ENCODE peak calls at places on chromosome 2, in six cellular contexts. J is AG04450, D is RWPE2, K is right lobe of liver, T is GM13977, U is colonic mucosa. C is an unnamed sample.

GRCh38 chr2:44796771-44797170 is 144.7 kb upstream of the SIX3 start:
- DNase-seq in D (no peak), U (no peak), J (no peak), K (no peak), T (no peak), C (no peak)

GRCh38 chr2:236668531-236668969 is 98.9 kb downstream of the ACKR3 start:
- DNase-seq in U (no peak), D (no peak), K (no peak), J (no peak), T (no peak), C (no peak)

GRCh38 chr2:74747411-74748080 is 86.4 kb upstream of the HK2 start:
- DNase-seq in D (peak), K (no peak), T (no peak), U (no peak), J (peak), C (no peak)

GRCh38 chr2:113258748-113259147 is 20.0 kb downstream of the PAX8 start:
- DNase-seq in K (no peak), T (no peak), U (no peak), J (no peak), D (no peak), C (no peak)

GRCh38 chr2:157785866-157786662 is 90.1 kb downstream of the ACVR1 start:
- DNase-seq in T (no peak), J (no peak), D (no peak), U (no peak), K (no peak), C (no peak)

GRCh38 chr2:237513693-237514092 is 26.6 kb downstream of the MLPH start:
- DNase-seq in D (no peak), J (no peak), U (no peak), T (no peak), K (no peak), C (no peak)

GRCh38 chr2:46719499-46719898 is 196.1 kb downstream of the MCFD2 start:
- DNase-seq in D (no peak), J (peak), K (no peak), T (no peak), U (no peak), C (no peak)

GRCh38 chr2:207934720-207935119 is 90.6 kb downstream of the PLEKHM3 start:
- DNase-seq in K (no peak), D (no peak), U (no peak), T (no peak), J (no peak), C (no peak)

GRCh38 chr2:9573013-9573708 is 17.5 kb upstream of the ADAM17 start:
- DNase-seq in K (no peak), U (no peak), D (no peak), J (no peak), T (no peak), C (no peak)

GRCh38 chr2:9565436-9566153 is 10.0 kb upstream of the ADAM17 start:
- DNase-seq in U (peak), T (no peak), K (no peak), D (peak), J (peak), C (no peak)

GRCh38 chr2:9574314-9574713 is 18.7 kb upstream of the ADAM17 start:
- DNase-seq in K (no peak), D (no peak), U (no peak), J (no peak), T (no peak), C (no peak)

GRCh38 chr2:9573840-9574239 is 18.2 kb upstream of the ADAM17 start:
- DNase-seq in U (no peak), T (no peak), J (no peak), D (no peak), K (no peak), C (no peak)

DNA sequence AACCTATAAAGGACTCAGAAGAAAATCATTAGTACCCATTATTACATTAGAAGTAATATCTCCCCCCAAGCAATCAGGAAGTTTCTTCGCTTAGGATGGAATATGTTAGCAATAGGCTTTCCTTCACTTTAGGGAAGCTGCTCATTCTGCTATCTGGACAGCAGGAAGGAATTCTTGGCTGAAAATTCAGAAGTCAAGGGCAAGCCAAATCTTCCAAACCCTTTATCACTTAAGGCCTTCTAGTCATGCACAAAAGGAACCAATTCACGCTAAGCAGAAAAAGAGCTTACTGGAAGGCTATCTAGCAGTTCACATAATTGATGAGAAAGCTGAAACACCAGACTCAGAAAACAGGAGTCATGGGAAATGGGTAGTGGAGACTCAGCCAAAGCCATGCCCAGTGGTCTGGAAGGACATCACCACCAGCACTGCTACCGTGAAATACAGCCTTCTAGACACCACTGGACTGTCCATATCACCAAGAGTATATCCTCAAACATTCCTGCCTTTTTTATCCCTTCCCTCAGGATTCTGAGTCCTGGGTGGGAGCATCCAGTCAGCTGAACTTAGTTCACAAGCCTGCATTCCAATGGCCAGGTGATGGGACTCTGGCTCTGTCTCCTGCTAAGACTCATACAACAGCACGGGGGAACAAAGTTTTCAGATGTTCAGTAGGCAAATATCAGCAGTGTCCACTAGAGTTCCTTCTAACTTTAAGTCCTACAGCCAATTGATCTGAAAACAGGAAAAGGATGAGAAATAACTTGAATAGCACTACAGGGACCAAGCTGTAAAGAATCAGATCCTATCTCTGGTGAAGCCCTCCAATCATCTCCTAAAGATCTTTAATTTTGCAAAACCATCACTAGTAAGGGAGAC is 14.8 kb upstream of the ADAM17 start:
- DNase-seq in U (no peak), T (no peak), J (no peak), K (no peak), D (no peak), C (no peak)
- TF ChIP-seq CTCF in U (no peak), T (no peak), J (peak), K (no peak), D (no peak), C (peak)

GRCh38 chr2:174603280-174603679 is 5.7 kb upstream of the WIPF1 start:
- DNase-seq in D (no peak), T (no peak), K (peak), J (no peak), U (peak), C (no peak)
- TF ChIP-seq CTCF in D (peak), T (peak), K (peak), J (peak), U (peak), C (peak)

GRCh38 chr2:231546014-231546413 is 15.8 kb upstream of the NMUR1 start:
- DNase-seq in U (no peak), D (no peak), K (no peak), J (no peak), T (no peak), C (no peak)

GRCh38 chr2:231545105-231545902 is 15.1 kb upstream of the NMUR1 start:
- DNase-seq in U (peak), D (no peak), K (peak), T (peak), J (no peak), C (peak)

GRCh38 chr2:231547315-231548110 is 17.3 kb upstream of the NMUR1 start:
- DNase-seq in K (no peak), D (no peak), T (no peak), U (no peak), J (no peak), C (no peak)

GRCh38 chr2:231540017-231540416 is 9.8 kb upstream of the NMUR1 start:
- DNase-seq in J (no peak), K (no peak), U (no peak), T (no peak), D (no peak), C (no peak)

DNA sequence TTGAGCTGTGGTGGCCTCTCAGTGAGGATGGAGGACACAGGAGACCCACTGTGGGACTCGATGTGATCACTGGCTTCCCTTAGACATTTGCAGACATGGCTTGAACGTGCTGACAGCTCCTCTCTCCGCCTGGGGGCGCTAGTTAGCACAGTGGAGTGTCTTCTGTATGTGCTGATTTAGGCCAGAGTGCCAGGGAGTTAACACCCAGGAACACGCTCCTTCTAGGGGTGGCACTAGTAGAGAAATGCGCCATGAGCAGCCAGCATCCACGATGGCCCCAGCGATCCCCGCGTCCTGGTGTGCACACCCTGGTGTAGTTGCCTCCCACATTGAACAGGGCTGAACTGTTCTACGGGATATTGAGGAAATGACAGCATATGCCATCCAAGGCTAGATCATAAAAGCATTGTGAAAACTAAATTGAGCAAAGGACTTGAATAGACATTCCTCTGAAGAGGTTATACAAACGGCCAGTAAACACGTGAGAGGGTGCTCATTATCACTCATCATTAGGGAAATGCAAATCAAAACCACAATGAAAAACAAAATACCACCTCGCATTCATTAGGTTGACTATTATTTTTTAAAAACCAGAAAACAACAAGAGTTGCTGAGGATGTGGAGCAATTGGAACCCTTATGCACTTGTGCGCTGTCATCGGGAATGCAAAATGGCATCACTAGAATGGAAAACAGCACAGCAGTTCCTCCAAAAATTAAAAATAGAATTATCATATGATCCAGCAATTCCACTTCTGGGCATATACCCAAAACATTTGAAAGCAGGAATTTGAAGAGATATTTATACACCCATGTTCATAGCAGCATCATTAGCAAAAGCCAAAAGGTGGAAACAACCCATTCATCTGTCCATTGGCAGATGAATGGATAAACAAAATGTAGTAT is 11.6 kb upstream of the NMUR1 start:
- DNase-seq in J (no peak), D (no peak), T (peak), U (no peak), K (no peak), C (no peak)
- TF ChIP-seq CTCF in J (no peak), D (no peak), T (peak), U (no peak), K (no peak), C (no peak)

GRCh38 chr2:64608867-64609228 is 44.9 kb downstream of the SERTAD2 start:
- DNase-seq in J (no peak), D (no peak), K (no peak), U (peak), T (no peak), C (no peak)

GRCh38 chr2:64606495-64607363 is 47.0 kb downstream of the SERTAD2 start:
- DNase-seq in K (peak), U (peak), J (no peak), D (no peak), T (peak), C (peak)

GRCh38 chr2:64607381-64607780 is 46.3 kb downstream of the SERTAD2 start:
- DNase-seq in U (no peak), J (no peak), K (no peak), D (no peak), T (no peak), C (no peak)

GRCh38 chr2:64610456-64610855 is 43.3 kb downstream of the SERTAD2 start:
- DNase-seq in T (no peak), K (no peak), J (no peak), D (no peak), U (no peak), C (no peak)

DNA sequence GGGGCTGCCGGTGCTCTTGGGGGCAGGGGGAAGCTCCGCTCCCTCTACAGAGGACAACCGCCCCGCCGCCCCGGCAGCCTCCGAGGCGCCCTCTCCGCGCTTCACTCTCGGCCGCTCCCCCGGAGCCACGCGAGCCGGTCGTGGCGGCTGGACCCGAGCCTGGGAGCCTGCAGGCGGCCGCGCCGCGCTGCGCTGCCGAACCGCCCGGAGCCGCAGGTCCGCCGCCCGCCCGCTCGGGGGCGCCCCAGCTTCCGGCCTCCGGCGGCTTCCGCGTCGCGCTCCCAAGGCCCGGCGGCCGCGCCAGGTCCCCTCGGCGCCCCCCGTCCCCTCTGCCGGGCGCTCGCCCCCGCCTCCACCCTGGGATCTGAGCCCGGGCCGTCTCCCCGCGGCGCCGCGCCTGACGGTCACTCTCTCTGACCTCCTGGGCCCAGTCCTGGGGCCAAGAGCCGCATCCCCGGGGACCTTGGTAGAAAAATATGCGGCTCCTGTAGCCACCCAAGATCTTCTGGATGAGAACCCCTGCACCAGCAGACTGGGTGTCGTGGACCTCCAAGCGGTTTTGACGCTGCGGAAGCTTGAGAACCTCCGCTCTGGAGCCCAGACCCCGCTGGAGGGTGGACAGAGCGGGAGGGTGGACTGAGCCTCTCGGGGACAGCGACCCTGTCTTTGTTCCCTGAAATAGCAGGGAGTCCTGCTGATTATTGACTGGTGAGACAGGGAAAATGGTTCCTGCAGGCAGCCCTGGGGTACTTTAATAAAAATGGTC is 44.3 kb downstream of the SERTAD2 start:
- DNase-seq in K (peak), T (peak), U (peak), J (no peak), D (no peak), C (peak)
- TF ChIP-seq CTCF in K (peak), T (peak), U (no peak), J (no peak), D (peak), C (peak)